ENCODE peak calls at places on chromosomes 6 and 20, in five cellular contexts. One of them, this sample, is unnamed.

GRCh38 chr20:480044-480443 is 17.7 kb upstream of the TBC1D20 start:
- ATAC-seq in HepG2: no peak
- ATAC-seq in upper lobe of left lung: no peak
- ATAC-seq in heart left ventricle: no peak
- ATAC-seq in HCT116: no peak
- ATAC-seq in this sample: no peak

GRCh38 chr6:150932976-150933375 is 67.5 kb downstream of the MTHFD1L start:
- ATAC-seq in HCT116: no peak
- ATAC-seq in heart left ventricle: peak; percentile 45
- ATAC-seq in HepG2: no peak
- ATAC-seq in upper lobe of left lung: no peak
- ATAC-seq in this sample: no peak

GRCh38 chr20:18729426-18729825 is 84.2 kb upstream of the SCP2D1 start:
- ATAC-seq in heart left ventricle: no peak
- ATAC-seq in HCT116: no peak
- ATAC-seq in upper lobe of left lung: no peak
- ATAC-seq in HepG2: no peak
- ATAC-seq in this sample: no peak

GRCh38 chr6:108562503-108562993 is 1.8 kb downstream of the FOXO3 start:
- ATAC-seq in upper lobe of left lung: peak; percentile 52
- ATAC-seq in HCT116: no peak
- ATAC-seq in HepG2: peak; percentile 11
- ATAC-seq in heart left ventricle: peak; percentile 19
- ATAC-seq in this sample: no peak

GRCh38 chr6:108640104-108640503 is 79.4 kb downstream of the FOXO3 start:
- ATAC-seq in heart left ventricle: no peak
- ATAC-seq in HepG2: no peak
- ATAC-seq in upper lobe of left lung: no peak
- ATAC-seq in HCT116: no peak
- ATAC-seq in this sample: no peak

GRCh38 chr20:36728986-36729385 is 16.9 kb downstream of the NDRG3 start:
- ATAC-seq in heart left ventricle: no peak
- ATAC-seq in HepG2: no peak
- ATAC-seq in upper lobe of left lung: no peak
- ATAC-seq in HCT116: peak; percentile 78
- ATAC-seq in this sample: no peak

GRCh38 chr20:38222231-38222922 is 38.2 kb downstream of the KIAA1755 start:
- ATAC-seq in HepG2: peak; percentile 51
- ATAC-seq in heart left ventricle: peak; percentile 39
- ATAC-seq in HCT116: peak; percentile 57
- ATAC-seq in upper lobe of left lung: peak; percentile 54
- ATAC-seq in this sample: no peak

GRCh38 chr20:3473944-3474343 is 3.1 kb downstream of the ATRN start:
- ATAC-seq in HCT116: no peak
- ATAC-seq in heart left ventricle: no peak
- ATAC-seq in upper lobe of left lung: no peak
- ATAC-seq in HepG2: no peak
- ATAC-seq in this sample: no peak

GRCh38 chr20:33611106-33611505 is 51.0 kb upstream of the C20orf144 start:
- ATAC-seq in HepG2: no peak
- ATAC-seq in HCT116: no peak
- ATAC-seq in heart left ventricle: no peak
- ATAC-seq in upper lobe of left lung: no peak
- ATAC-seq in this sample: no peak

GRCh38 chr20:18428490-18429173 is 38.2 kb downstream of the DZANK1 start:
- ATAC-seq in heart left ventricle: peak; percentile 41
- ATAC-seq in HepG2: peak; percentile 75
- ATAC-seq in upper lobe of left lung: no peak
- ATAC-seq in HCT116: no peak
- ATAC-seq in this sample: no peak

GRCh38 chr20:12687476-12687875 is 321.3 kb upstream of the SPTLC3 start:
- ATAC-seq in heart left ventricle: no peak
- ATAC-seq in upper lobe of left lung: no peak
- ATAC-seq in HepG2: no peak
- ATAC-seq in HCT116: no peak
- ATAC-seq in this sample: no peak

GRCh38 chr6:100617633-100618348 is 153.1 kb upstream of the SIM1 start:
- ATAC-seq in upper lobe of left lung: no peak
- ATAC-seq in HCT116: no peak
- ATAC-seq in heart left ventricle: no peak
- ATAC-seq in HepG2: no peak
- ATAC-seq in this sample: no peak

GRCh38 chr6:139370047-139370706 is 4.3 kb downstream of the CITED2 start:
- ATAC-seq in heart left ventricle: no peak
- ATAC-seq in HCT116: no peak
- ATAC-seq in upper lobe of left lung: no peak
- ATAC-seq in HepG2: peak; percentile 3
- ATAC-seq in this sample: peak; percentile 8

GRCh38 chr6:25872804-25873203 is 1.2 kb downstream of the SLC17A3 start:
- ATAC-seq in HCT116: no peak
- ATAC-seq in HepG2: peak; percentile 60
- ATAC-seq in upper lobe of left lung: no peak
- ATAC-seq in heart left ventricle: no peak
- ATAC-seq in this sample: no peak

GRCh38 chr6:50021894-50022293 is at the start of gene DEFB110:
- ATAC-seq in heart left ventricle: no peak
- ATAC-seq in HCT116: no peak
- ATAC-seq in HepG2: no peak
- ATAC-seq in upper lobe of left lung: no peak
- ATAC-seq in this sample: no peak

GRCh38 chr6:116387374-116387773 is 16.6 kb downstream of the DSE start:
- ATAC-seq in heart left ventricle: peak; percentile 19
- ATAC-seq in HCT116: peak; percentile 83
- ATAC-seq in upper lobe of left lung: no peak
- ATAC-seq in HepG2: no peak
- ATAC-seq in this sample: no peak

GRCh38 chr6:149405823-149406765 is 6.0 kb downstream of the SUMO4 start:
- ATAC-seq in HepG2: no peak
- ATAC-seq in HCT116: no peak
- ATAC-seq in upper lobe of left lung: no peak
- ATAC-seq in heart left ventricle: no peak
- ATAC-seq in this sample: peak; percentile 28

GRCh38 chr20:52601295-52601971 is 370.7 kb upstream of the TSHZ2 start:
- ATAC-seq in upper lobe of left lung: no peak
- ATAC-seq in HCT116: no peak
- ATAC-seq in heart left ventricle: no peak
- ATAC-seq in HepG2: no peak
- ATAC-seq in this sample: no peak

GRCh38 chr6:32941412-32941784 is 570 bp upstream of the HLA-DMB start:
- ATAC-seq in upper lobe of left lung: peak; percentile 19
- ATAC-seq in HCT116: no peak
- ATAC-seq in HepG2: no peak
- ATAC-seq in heart left ventricle: no peak
- ATAC-seq in this sample: no peak

GRCh38 chr20:44023515-44024371 is 109.1 kb downstream of the TOX2 start:
- ATAC-seq in HCT116: no peak
- ATAC-seq in HepG2: no peak
- ATAC-seq in heart left ventricle: no peak
- ATAC-seq in upper lobe of left lung: no peak
- ATAC-seq in this sample: no peak

GRCh38 chr6:49264496-49264895 is 198.6 kb downstream of the MMUT start:
- ATAC-seq in upper lobe of left lung: no peak
- ATAC-seq in HCT116: no peak
- ATAC-seq in heart left ventricle: no peak
- ATAC-seq in HepG2: peak; percentile 88
- ATAC-seq in this sample: no peak

GRCh38 chr6:105645958-105646357 is 243.1 kb upstream of the PREP start:
- ATAC-seq in HepG2: no peak
- ATAC-seq in upper lobe of left lung: no peak
- ATAC-seq in HCT116: no peak
- ATAC-seq in heart left ventricle: no peak
- ATAC-seq in this sample: no peak

GRCh38 chr20:59309218-59309617 is 8.8 kb downstream of the EDN3 start:
- ATAC-seq in heart left ventricle: no peak
- ATAC-seq in HCT116: no peak
- ATAC-seq in upper lobe of left lung: no peak
- ATAC-seq in HepG2: no peak
- ATAC-seq in this sample: no peak

GRCh38 chr6:106257195-106257594 is 68.4 kb downstream of the ATG5 start:
- ATAC-seq in heart left ventricle: no peak
- ATAC-seq in HCT116: peak; percentile 42
- ATAC-seq in HepG2: no peak
- ATAC-seq in upper lobe of left lung: no peak
- ATAC-seq in this sample: no peak

GRCh38 chr6:152176219-152176745 is 368.8 kb downstream of the ESR1 start:
- ATAC-seq in HepG2: no peak
- ATAC-seq in upper lobe of left lung: no peak
- ATAC-seq in HCT116: no peak
- ATAC-seq in heart left ventricle: no peak
- ATAC-seq in this sample: no peak

GRCh38 chr6:67916389-67916788 is 718.7 kb upstream of the ADGRB3 start:
- ATAC-seq in heart left ventricle: no peak
- ATAC-seq in upper lobe of left lung: no peak
- ATAC-seq in HepG2: no peak
- ATAC-seq in HCT116: no peak
- ATAC-seq in this sample: no peak

GRCh38 chr6:125950293-125950692 is 6.3 kb upstream of the HINT3 start:
- ATAC-seq in HCT116: no peak
- ATAC-seq in HepG2: no peak
- ATAC-seq in upper lobe of left lung: no peak
- ATAC-seq in heart left ventricle: no peak
- ATAC-seq in this sample: no peak

GRCh38 chr6:125046107-125046925 is 84.1 kb downstream of the RNF217 start:
- ATAC-seq in HCT116: no peak
- ATAC-seq in heart left ventricle: no peak
- ATAC-seq in HepG2: no peak
- ATAC-seq in upper lobe of left lung: no peak
- ATAC-seq in this sample: no peak

GRCh38 chr20:61099786-61100185 is 152.3 kb upstream of the CDH4 start:
- ATAC-seq in HCT116: no peak
- ATAC-seq in upper lobe of left lung: no peak
- ATAC-seq in heart left ventricle: no peak
- ATAC-seq in HepG2: no peak
- ATAC-seq in this sample: no peak

GRCh38 chr20:57718490-57719009 is 8.7 kb upstream of the PMEPA1 start:
- ATAC-seq in heart left ventricle: peak; percentile 97
- ATAC-seq in upper lobe of left lung: peak; percentile 93
- ATAC-seq in HCT116: peak; percentile 99
- ATAC-seq in HepG2: peak; percentile 84
- ATAC-seq in this sample: peak; percentile 100
- TF ChIP-seq POLR2A in heart left ventricle: no peak
- TF ChIP-seq POLR2A in upper lobe of left lung: no peak
- TF ChIP-seq POLR2A in HCT116: no peak
- TF ChIP-seq POLR2A in HepG2: no peak
- TF ChIP-seq POLR2A in this sample: no peak

GRCh38 chr6:2396292-2396691 is 150.9 kb upstream of the GMDS start:
- ATAC-seq in upper lobe of left lung: no peak
- ATAC-seq in HCT116: no peak
- ATAC-seq in HepG2: no peak
- ATAC-seq in heart left ventricle: no peak
- ATAC-seq in this sample: no peak
- TF ChIP-seq CTCF in upper lobe of left lung: no peak
- TF ChIP-seq CTCF in HCT116: no peak
- TF ChIP-seq CTCF in HepG2: no peak
- TF ChIP-seq CTCF in heart left ventricle: no peak
- TF ChIP-seq CTCF in this sample: no peak

DNA sequence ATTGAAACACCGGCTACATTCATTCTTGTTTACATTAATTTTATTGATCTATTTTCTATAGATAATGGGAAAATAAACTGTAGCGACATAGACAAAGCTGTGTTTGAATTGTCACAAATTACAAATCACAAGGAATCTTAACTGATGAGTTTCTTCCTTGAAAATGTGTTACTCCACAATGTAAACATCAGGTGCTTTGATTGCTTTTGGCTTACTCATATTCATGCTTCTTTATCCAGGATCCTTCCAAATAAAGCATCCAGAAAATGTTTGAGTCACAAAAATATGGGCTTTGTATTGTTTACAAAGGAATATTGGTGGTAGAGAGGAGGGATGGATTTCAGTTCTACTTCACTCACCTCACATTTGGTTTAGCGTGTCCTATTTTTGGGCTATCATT is 64.0 kb downstream of the BMP2 start:
- ATAC-seq in heart left ventricle: no peak
- ATAC-seq in HCT116: no peak
- ATAC-seq in HepG2: no peak
- ATAC-seq in upper lobe of left lung: no peak
- ATAC-seq in this sample: no peak
- H3K27ac ChIP-seq in heart left ventricle: no peak overlapping the region
- H3K27ac ChIP-seq in HCT116: no peak overlapping the region
- H3K27ac ChIP-seq in HepG2: no peak overlapping the region
- H3K27ac ChIP-seq in upper lobe of left lung: no peak overlapping the region
- H3K27ac ChIP-seq in this sample: no peak overlapping the region

GRCh38 chr20:1893721-1894470 is 1.3 kb upstream of the SIRPA start:
- ATAC-seq in upper lobe of left lung: no peak
- ATAC-seq in heart left ventricle: peak; percentile 54
- ATAC-seq in HCT116: no peak
- ATAC-seq in HepG2: no peak
- ATAC-seq in this sample: no peak

GRCh38 chr20:1894951-1895673 is at the start of gene SIRPA:
- ATAC-seq in HCT116: peak; percentile 54
- ATAC-seq in upper lobe of left lung: no peak
- ATAC-seq in HepG2: peak; percentile 58
- ATAC-seq in heart left ventricle: peak; percentile 74
- ATAC-seq in this sample: peak; percentile 71

GRCh38 chr20:1895674-1896496 is 678 bp downstream of the SIRPA start:
- ATAC-seq in HCT116: peak; percentile 1
- ATAC-seq in HepG2: peak; percentile 2
- ATAC-seq in upper lobe of left lung: no peak
- ATAC-seq in heart left ventricle: peak; percentile 27
- ATAC-seq in this sample: peak; percentile 34

GRCh38 chr20:1896859-1897258 is 1.7 kb downstream of the SIRPA start:
- ATAC-seq in heart left ventricle: no peak
- ATAC-seq in HCT116: no peak
- ATAC-seq in upper lobe of left lung: no peak
- ATAC-seq in HepG2: no peak
- ATAC-seq in this sample: no peak

GRCh38 chr20:1894471-1894950 is 696 bp upstream of the SIRPA start:
- ATAC-seq in upper lobe of left lung: peak; percentile 32
- ATAC-seq in heart left ventricle: no peak
- ATAC-seq in HCT116: peak; percentile 67
- ATAC-seq in HepG2: peak; percentile 70
- ATAC-seq in this sample: peak; percentile 71
- TF ChIP-seq POLR2A in upper lobe of left lung: peak; percentile 69
- TF ChIP-seq POLR2A in heart left ventricle: no peak
- TF ChIP-seq POLR2A in HCT116: no peak
- TF ChIP-seq POLR2A in HepG2: no peak
- TF ChIP-seq POLR2A in this sample: peak; percentile 43

This sample was measured in gastroesophageal sphincter.